ENCODE peak calls at places on chromosomes 3 and 15, in six cellular contexts. E, X, K, N, Q and U are unnamed samples.

GRCh38 chr3:125959317-125960065 is 9.5 kb upstream of the ROPN1B start:
- DNase-seq in X (no peak), K (no peak), N (no peak), E (no peak), Q (no peak), U (no peak)

GRCh38 chr3:46926039-46926438 is 48.5 kb downstream of the PTH1R start:
- DNase-seq in N (peak), Q (no peak), K (peak), E (no peak), X (no peak), U (peak)

GRCh38 chr15:61364871-61365270 is 135.8 kb upstream of the RORA start:
- DNase-seq in E (no peak), X (no peak), N (no peak), K (no peak), Q (peak), U (no peak)

GRCh38 chr15:70557506-70558258 is 205.7 kb downstream of the UACA start:
- DNase-seq in E (no peak), K (no peak), X (no peak), N (no peak), Q (no peak), U (no peak)

GRCh38 chr15:83818591-83818990 is 164.7 kb downstream of the ADAMTSL3 start:
- DNase-seq in Q (no peak), N (no peak), K (no peak), E (no peak), X (no peak), U (no peak)

GRCh38 chr3:172625404-172625803 is 85.5 kb downstream of the NCEH1 start:
- DNase-seq in E (no peak), N (peak), K (no peak), Q (no peak), X (no peak), U (peak)

GRCh38 chr3:196388946-196389345 is 43.3 kb downstream of the UBXN7 start:
- DNase-seq in X (no peak), Q (no peak), N (peak), K (no peak), E (no peak), U (no peak)

GRCh38 chr3:9067352-9067975 is 104.2 kb upstream of the RAD18 start:
- DNase-seq in E (peak), Q (peak), K (peak), X (peak), N (peak), U (peak)

GRCh38 chr3:42803800-42804112 is 534 bp downstream of the HIGD1A start:
- DNase-seq in N (no peak), E (no peak), Q (peak), K (peak), X (peak), U (peak)

GRCh38 chr3:20074226-20075063 is 34.2 kb downstream of the KAT2B start:
- DNase-seq in Q (no peak), X (no peak), N (peak), E (no peak), K (peak), U (no peak)

GRCh38 chr15:73996939-73997338 is 2.4 kb downstream of the PML start:
- DNase-seq in N (peak), Q (no peak), E (no peak), K (peak), X (no peak), U (peak)